ENCODE peak calls at places on chromosomes 16 and 17, in seven cellular contexts. One of them, this sample, is unnamed. For H3K27me3 and H3K36me3, the result is how much of the 10 kb centered on the place peaks cover.

GRCh38 chr17:45052052-45052772 is 780 bp upstream of the DCAKD start:
- DNase-seq in IMR-90: no peak
- DNase-seq in GM23248: peak
- DNase-seq in Peyer's patch: peak
- DNase-seq in GM23338: peak
- DNase-seq in SK-N-SH: peak
- DNase-seq in brain microvascular endothelial cell: no peak
- DNase-seq in this sample: peak

GRCh38 chr17:2710804-2711607 is 558 bp downstream of the CLUH start:
- DNase-seq in IMR-90: no peak
- DNase-seq in GM23248: peak
- DNase-seq in Peyer's patch: no peak
- DNase-seq in GM23338: peak
- DNase-seq in SK-N-SH: peak
- DNase-seq in brain microvascular endothelial cell: no peak
- DNase-seq in this sample: peak

GRCh38 chr16:85363881-85364280 is 249.2 kb upstream of the GSE1 start:
- DNase-seq in IMR-90: no peak
- DNase-seq in GM23248: peak
- DNase-seq in Peyer's patch: no peak
- DNase-seq in GM23338: no peak
- DNase-seq in SK-N-SH: no peak
- DNase-seq in brain microvascular endothelial cell: peak
- DNase-seq in this sample: no peak

GRCh38 chr16:25192096-25192495 is 24.7 kb upstream of the AQP8 start:
- DNase-seq in IMR-90: peak
- DNase-seq in GM23248: peak
- DNase-seq in Peyer's patch: no peak
- DNase-seq in GM23338: no peak
- DNase-seq in SK-N-SH: no peak
- DNase-seq in brain microvascular endothelial cell: no peak
- DNase-seq in this sample: no peak

GRCh38 chr16:22937169-22937568 is 123.2 kb downstream of the HS3ST2 start:
- DNase-seq in IMR-90: no peak
- DNase-seq in GM23248: no peak
- DNase-seq in Peyer's patch: no peak
- DNase-seq in GM23338: no peak
- DNase-seq in SK-N-SH: no peak
- DNase-seq in brain microvascular endothelial cell: no peak
- DNase-seq in this sample: no peak

GRCh38 chr17:10210151-10210574 is 11.8 kb upstream of the GAS7 start:
- DNase-seq in IMR-90: peak
- DNase-seq in GM23248: no peak
- DNase-seq in Peyer's patch: no peak
- DNase-seq in GM23338: peak
- DNase-seq in SK-N-SH: no peak
- DNase-seq in brain microvascular endothelial cell: peak
- DNase-seq in this sample: peak

GRCh38 chr16:63581560-63581959 is 1540.3 kb downstream of the CDH11 start:
- DNase-seq in IMR-90: no peak
- DNase-seq in GM23248: no peak
- DNase-seq in Peyer's patch: no peak
- DNase-seq in GM23338: no peak
- DNase-seq in SK-N-SH: no peak
- DNase-seq in brain microvascular endothelial cell: no peak
- DNase-seq in this sample: no peak

GRCh38 chr16:48064971-48065370 is 90.8 kb downstream of the ABCC12 start:
- DNase-seq in IMR-90: peak
- DNase-seq in GM23248: peak
- DNase-seq in Peyer's patch: no peak
- DNase-seq in GM23338: no peak
- DNase-seq in SK-N-SH: no peak
- DNase-seq in brain microvascular endothelial cell: no peak
- DNase-seq in this sample: no peak

GRCh38 chr16:31471875-31472558 is at the start of gene TGFB1I1:
- DNase-seq in IMR-90: peak
- DNase-seq in GM23248: peak
- DNase-seq in Peyer's patch: peak
- DNase-seq in GM23338: peak
- DNase-seq in SK-N-SH: peak
- DNase-seq in brain microvascular endothelial cell: peak
- DNase-seq in this sample: peak

GRCh38 chr17:80516533-80516932 is 28.1 kb upstream of the RPTOR start:
- DNase-seq in IMR-90: no peak
- DNase-seq in GM23248: no peak
- DNase-seq in Peyer's patch: no peak
- DNase-seq in GM23338: no peak
- DNase-seq in SK-N-SH: no peak
- DNase-seq in brain microvascular endothelial cell: no peak
- DNase-seq in this sample: no peak

GRCh38 chr16:78503501-78504110 is 404.2 kb downstream of the WWOX start:
- DNase-seq in IMR-90: peak
- DNase-seq in GM23248: peak
- DNase-seq in Peyer's patch: peak
- DNase-seq in GM23338: peak
- DNase-seq in SK-N-SH: peak
- DNase-seq in brain microvascular endothelial cell: peak
- DNase-seq in this sample: peak

GRCh38 chr17:79909121-79909520 is 69.9 kb upstream of the CBX4 start:
- DNase-seq in IMR-90: no peak
- DNase-seq in GM23248: no peak
- DNase-seq in Peyer's patch: no peak
- DNase-seq in GM23338: no peak
- DNase-seq in SK-N-SH: no peak
- DNase-seq in brain microvascular endothelial cell: no peak
- DNase-seq in this sample: no peak

GRCh38 chr17:57004944-57005579 is 27.1 kb downstream of the SCPEP1 start:
- DNase-seq in IMR-90: no peak
- DNase-seq in GM23248: no peak
- DNase-seq in Peyer's patch: peak
- DNase-seq in GM23338: peak
- DNase-seq in SK-N-SH: no peak
- DNase-seq in brain microvascular endothelial cell: no peak
- DNase-seq in this sample: peak

GRCh38 chr17:8753976-8754440 is 4.3 kb downstream of the SPDYE4 start:
- DNase-seq in IMR-90: peak
- DNase-seq in GM23248: peak
- DNase-seq in Peyer's patch: no peak
- DNase-seq in GM23338: peak
- DNase-seq in SK-N-SH: no peak
- DNase-seq in brain microvascular endothelial cell: peak
- DNase-seq in this sample: peak

GRCh38 chr17:1042486-1042885 is 45.6 kb downstream of the TIMM22 start:
- DNase-seq in IMR-90: no peak
- DNase-seq in GM23248: no peak
- DNase-seq in Peyer's patch: no peak
- DNase-seq in GM23338: no peak
- DNase-seq in SK-N-SH: no peak
- DNase-seq in brain microvascular endothelial cell: no peak
- DNase-seq in this sample: no peak

GRCh38 chr17:2685696-2686095 is 25.9 kb downstream of the CLUH start:
- DNase-seq in IMR-90: no peak
- DNase-seq in GM23248: no peak
- DNase-seq in Peyer's patch: no peak
- DNase-seq in GM23338: no peak
- DNase-seq in SK-N-SH: peak
- DNase-seq in brain microvascular endothelial cell: no peak
- DNase-seq in this sample: peak

GRCh38 chr16:35573407-35573806 is 2114.0 kb downstream of the TP53TG3F start:
- DNase-seq in IMR-90: no peak
- DNase-seq in GM23248: no peak
- DNase-seq in Peyer's patch: no peak
- DNase-seq in GM23338: no peak
- DNase-seq in SK-N-SH: no peak
- DNase-seq in brain microvascular endothelial cell: no peak
- DNase-seq in this sample: no peak

GRCh38 chr17:30005709-30006320 is 64.4 kb downstream of the EFCAB5 start:
- DNase-seq in IMR-90: peak
- DNase-seq in GM23248: peak
- DNase-seq in Peyer's patch: no peak
- DNase-seq in GM23338: no peak
- DNase-seq in SK-N-SH: no peak
- DNase-seq in brain microvascular endothelial cell: peak
- DNase-seq in this sample: no peak

GRCh38 chr17:29958947-29959657 is 17.7 kb downstream of the EFCAB5 start:
- DNase-seq in IMR-90: peak
- DNase-seq in GM23248: peak
- DNase-seq in Peyer's patch: no peak
- DNase-seq in GM23338: no peak
- DNase-seq in SK-N-SH: no peak
- DNase-seq in brain microvascular endothelial cell: no peak
- DNase-seq in this sample: no peak

GRCh38 chr16:78584213-78584860 is 484.9 kb downstream of the WWOX start:
- DNase-seq in IMR-90: no peak
- DNase-seq in GM23248: no peak
- DNase-seq in Peyer's patch: no peak
- DNase-seq in GM23338: no peak
- DNase-seq in SK-N-SH: no peak
- DNase-seq in brain microvascular endothelial cell: no peak
- DNase-seq in this sample: no peak

DNA sequence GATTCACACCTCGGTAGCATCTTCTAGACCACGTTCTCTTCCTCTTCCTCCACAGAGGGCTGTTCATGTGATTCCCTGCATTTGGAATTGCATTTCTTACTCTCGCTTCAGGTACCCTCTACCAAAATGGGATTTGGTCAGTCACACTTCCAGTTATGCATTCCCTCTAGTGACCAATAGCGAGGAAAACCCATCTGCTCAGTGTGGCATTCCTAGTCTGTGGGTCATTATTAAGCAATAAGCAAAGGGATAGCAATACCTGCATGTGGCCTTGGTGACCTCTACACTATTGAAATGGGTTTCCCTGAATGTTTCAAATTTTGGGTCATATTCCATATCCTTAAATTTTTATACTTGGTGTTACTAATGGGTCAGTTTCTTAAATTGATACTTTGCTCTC is 401 bp upstream of the KRTAP4-5 start:
- DNase-seq in IMR-90: no peak
- DNase-seq in GM23248: no peak
- DNase-seq in Peyer's patch: no peak
- DNase-seq in GM23338: no peak
- DNase-seq in SK-N-SH: no peak
- DNase-seq in brain microvascular endothelial cell: no peak
- DNase-seq in this sample: no peak
- H3K27me3 ChIP-seq in IMR-90: under half
- H3K27me3 ChIP-seq in GM23248: under half
- H3K27me3 ChIP-seq in Peyer's patch: under half
- H3K27me3 ChIP-seq in GM23338: under half
- H3K27me3 ChIP-seq in SK-N-SH: under half
- H3K27me3 ChIP-seq in brain microvascular endothelial cell: under half
- H3K27me3 ChIP-seq in this sample: under half

GRCh38 chr17:59375858-59376257 is 44.4 kb downstream of the YPEL2 start:
- DNase-seq in IMR-90: no peak
- DNase-seq in GM23248: peak
- DNase-seq in Peyer's patch: no peak
- DNase-seq in GM23338: no peak
- DNase-seq in SK-N-SH: no peak
- DNase-seq in brain microvascular endothelial cell: no peak
- DNase-seq in this sample: no peak

GRCh38 chr17:59371426-59372099 is 40.1 kb downstream of the YPEL2 start:
- DNase-seq in IMR-90: no peak
- DNase-seq in GM23248: peak
- DNase-seq in Peyer's patch: peak
- DNase-seq in GM23338: no peak
- DNase-seq in SK-N-SH: no peak
- DNase-seq in brain microvascular endothelial cell: peak
- DNase-seq in this sample: no peak

GRCh38 chr17:59370580-59371299 is 39.3 kb downstream of the YPEL2 start:
- DNase-seq in IMR-90: no peak
- DNase-seq in GM23248: no peak
- DNase-seq in Peyer's patch: no peak
- DNase-seq in GM23338: peak
- DNase-seq in SK-N-SH: no peak
- DNase-seq in brain microvascular endothelial cell: no peak
- DNase-seq in this sample: no peak

GRCh38 chr17:59372138-59372751 is 40.8 kb downstream of the YPEL2 start:
- DNase-seq in IMR-90: peak
- DNase-seq in GM23248: peak
- DNase-seq in Peyer's patch: peak
- DNase-seq in GM23338: no peak
- DNase-seq in SK-N-SH: no peak
- DNase-seq in brain microvascular endothelial cell: peak
- DNase-seq in this sample: no peak

DNA sequence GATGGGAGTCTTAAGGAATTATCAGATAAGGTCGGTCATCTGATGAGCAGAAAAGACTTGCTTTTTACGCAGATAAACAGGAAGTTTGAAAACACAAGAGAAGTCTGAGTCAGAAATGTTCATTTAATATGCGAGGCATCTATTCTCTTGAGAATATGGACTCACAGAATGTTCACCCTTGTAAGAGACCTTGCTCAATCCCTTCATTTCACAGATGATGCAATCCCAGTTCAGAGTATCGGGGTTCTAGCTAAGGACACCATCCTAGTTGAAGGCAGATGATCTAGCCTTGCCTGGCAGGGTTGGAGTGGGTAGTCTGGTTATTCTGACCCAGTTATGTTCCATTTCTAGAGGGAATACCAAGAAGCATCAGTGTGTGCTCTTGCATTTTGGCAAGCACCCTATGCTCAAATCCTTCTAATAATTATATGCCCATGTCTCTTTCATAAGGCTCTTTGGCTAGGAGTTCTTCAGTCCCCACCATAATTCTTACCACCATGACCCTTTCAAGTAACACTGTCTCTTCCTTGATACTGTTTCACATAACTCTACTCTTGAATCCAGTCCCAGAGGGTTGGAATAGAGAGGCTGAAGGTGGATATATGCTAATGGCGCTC is 42.5 kb downstream of the YPEL2 start:
- DNase-seq in IMR-90: peak
- DNase-seq in GM23248: peak
- DNase-seq in Peyer's patch: no peak
- DNase-seq in GM23338: no peak
- DNase-seq in SK-N-SH: no peak
- DNase-seq in brain microvascular endothelial cell: peak
- DNase-seq in this sample: no peak
- H3K4me3 ChIP-seq in IMR-90: no peak
- H3K4me3 ChIP-seq in GM23248: peak
- H3K4me3 ChIP-seq in Peyer's patch: no peak
- H3K4me3 ChIP-seq in GM23338: no peak
- H3K4me3 ChIP-seq in SK-N-SH: no peak
- H3K4me3 ChIP-seq in brain microvascular endothelial cell: no peak
- H3K4me3 ChIP-seq in this sample: no peak

GRCh38 chr16:20315764-20316163 is 11.5 kb downstream of the GP2 start:
- DNase-seq in IMR-90: no peak
- DNase-seq in GM23248: no peak
- DNase-seq in Peyer's patch: no peak
- DNase-seq in GM23338: no peak
- DNase-seq in SK-N-SH: no peak
- DNase-seq in brain microvascular endothelial cell: no peak
- DNase-seq in this sample: no peak
- H3K36me3 ChIP-seq in IMR-90: under half
- H3K36me3 ChIP-seq in GM23248: under half
- H3K36me3 ChIP-seq in Peyer's patch: under half
- H3K36me3 ChIP-seq in GM23338: under half
- H3K36me3 ChIP-seq in SK-N-SH: under half
- H3K36me3 ChIP-seq in brain microvascular endothelial cell: under half
- H3K36me3 ChIP-seq in this sample: under half

DNA sequence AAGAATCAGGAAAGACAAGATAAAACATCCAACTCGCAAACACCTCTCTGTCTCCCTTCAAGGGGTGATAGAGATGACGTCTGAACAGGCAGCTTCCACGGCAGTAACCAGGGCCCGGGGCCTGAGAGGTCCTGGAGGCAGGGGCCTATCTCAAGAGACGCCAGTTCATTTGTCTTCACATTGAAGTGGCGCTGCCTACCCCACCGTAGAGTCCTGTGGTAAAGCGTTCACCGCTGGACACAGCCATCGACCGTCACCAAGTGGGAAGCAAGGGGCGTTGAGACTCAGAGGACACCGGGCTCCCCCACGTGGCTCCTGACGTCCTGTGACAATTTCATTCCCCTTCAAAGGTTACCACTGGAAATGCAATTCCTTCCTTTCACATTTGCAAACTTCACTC is 21.4 kb downstream of the UTS2R start:
- DNase-seq in IMR-90: no peak
- DNase-seq in GM23248: no peak
- DNase-seq in Peyer's patch: no peak
- DNase-seq in GM23338: no peak
- DNase-seq in SK-N-SH: no peak
- DNase-seq in brain microvascular endothelial cell: no peak
- DNase-seq in this sample: no peak
- H3K27me3 ChIP-seq in IMR-90: under half
- H3K27me3 ChIP-seq in GM23248: under half
- H3K27me3 ChIP-seq in Peyer's patch: under half
- H3K27me3 ChIP-seq in GM23338: under half
- H3K27me3 ChIP-seq in SK-N-SH: under half
- H3K27me3 ChIP-seq in brain microvascular endothelial cell: under half
- H3K27me3 ChIP-seq in this sample: under half

This sample was measured in H7.